ENCODE peak calls at places on chromosomes 5 and 9, in nine cellular contexts. X is Calu3; V is NCI-H1436; T is stimulated activated CD4-positive, alpha-beta T cell treated with anti-CD3 and anti-CD28 coated beads, Interleukin-2, amount 100 ng/mL, for 48 hours; R is HEK293T; F is CD4-positive, CD25-positive, alpha-beta regulatory T cell; B is fibroblast of lung; O is SK-MEL-5; J is omental fat pad. S is an unnamed sample.

GRCh38 chr9:92196909-92197308 is 81.7 kb upstream of the SPTLC1 start:
- DNase-seq in X (no peak), V (no peak), T (no peak), R (no peak), F (no peak), B (peak), O (peak), J (no peak), S (no peak)

GRCh38 chr5:147989977-147990376 is 73.8 kb upstream of the SPINK5 start:
- DNase-seq in X (no peak), V (no peak), T (no peak), R (no peak), F (no peak), B (no peak), O (no peak), J (no peak), S (no peak)

GRCh38 chr9:114308361-114308950 is 14.4 kb upstream of the ORM1 start:
- DNase-seq in X (no peak), V (no peak), T (no peak), R (no peak), F (no peak), B (no peak), O (no peak), J (no peak), S (no peak)

GRCh38 chr9:92656537-92656925 is 13.4 kb downstream of the IPPK start:
- DNase-seq in X (no peak), V (no peak), T (no peak), R (no peak), F (no peak), B (no peak), O (no peak), J (no peak), S (no peak)

GRCh38 chr5:37247036-37247435 is 2.1 kb downstream of the CPLANE1 start:
- DNase-seq in X (no peak), V (no peak), T (no peak), R (no peak), F (no peak), B (no peak), O (no peak), J (no peak), S (no peak)

GRCh38 chr9:91623004-91623403 is 199.4 kb upstream of the NFIL3 start:
- DNase-seq in X (no peak), V (no peak), T (no peak), R (no peak), F (no peak), B (no peak), O (no peak), J (no peak), S (no peak)

GRCh38 chr9:126122901-126123616 is 203.6 kb upstream of the MVB12B start:
- DNase-seq in X (no peak), V (no peak), T (no peak), R (no peak), F (no peak), B (no peak), O (no peak), J (no peak), S (no peak)

GRCh38 chr9:108180511-108180910 is 675.3 kb downstream of the ACTL7B start:
- DNase-seq in X (no peak), V (no peak), T (no peak), R (no peak), F (no peak), B (peak), O (no peak), J (no peak), S (no peak)

GRCh38 chr5:116671211-116671736 is 96.7 kb upstream of the SEMA6A start:
- DNase-seq in X (no peak), V (no peak), T (no peak), R (no peak), F (no peak), B (no peak), O (peak), J (no peak), S (no peak)

GRCh38 chr5:3600106-3600997 is 4.7 kb downstream of the IRX1 start:
- DNase-seq in X (no peak), V (no peak), T (no peak), R (no peak), F (no peak), B (no peak), O (no peak), J (no peak), S (no peak)

GRCh38 chr9:137575725-137576411 is 2.9 kb downstream of the DPH7 start:
- DNase-seq in X (no peak), V (no peak), T (no peak), R (no peak), F (no peak), B (no peak), O (peak), J (no peak), S (no peak)

GRCh38 chr5:151733727-151734408 is 24.6 kb downstream of the ATOX1 start:
- DNase-seq in X (no peak), V (no peak), T (no peak), R (no peak), F (no peak), B (no peak), O (no peak), J (no peak), S (no peak)

GRCh38 chr9:128787583-128788156 is 617 bp downstream of the TBC1D13 start:
- DNase-seq in X (no peak), V (no peak), T (no peak), R (no peak), F (no peak), B (peak), O (no peak), J (no peak), S (no peak)

GRCh38 chr9:116990592-116990991 is 303.5 kb downstream of the TRIM32 start:
- DNase-seq in X (no peak), V (no peak), T (no peak), R (no peak), F (no peak), B (no peak), O (no peak), J (no peak), S (no peak)

GRCh38 chr5:150789943-150790611 is 11.5 kb downstream of the SMIM3 start:
- DNase-seq in X (peak), V (no peak), T (peak), R (no peak), F (no peak), B (peak), O (peak), J (no peak), S (no peak)

GRCh38 chr5:92402045-92402444 is 1018.9 kb upstream of the ARRDC3 start:
- DNase-seq in X (no peak), V (no peak), T (no peak), R (no peak), F (no peak), B (peak), O (no peak), J (no peak), S (no peak)

GRCh38 chr9:17776735-17777134 is 197.9 kb downstream of the SH3GL2 start:
- DNase-seq in X (no peak), V (no peak), T (no peak), R (no peak), F (no peak), B (no peak), O (no peak), J (no peak), S (peak)

GRCh38 chr5:33850100-33850594 is 41.6 kb downstream of the ADAMTS12 start:
- DNase-seq in X (peak), V (no peak), T (peak), R (no peak), F (peak), B (peak), O (no peak), J (no peak), S (no peak)

GRCh38 chr5:15365040-15365439 is 134.9 kb upstream of the FBXL7 start:
- DNase-seq in X (no peak), V (no peak), T (no peak), R (no peak), F (no peak), B (no peak), O (no peak), J (no peak), S (no peak)

GRCh38 chr9:125140576-125140975 is 2.8 kb downstream of the SCAI start:
- DNase-seq in X (no peak), V (no peak), T (no peak), R (no peak), F (no peak), B (no peak), O (no peak), J (no peak), S (no peak)

GRCh38 chr5:23507278-23507685 is at the start of gene PRDM9:
- DNase-seq in X (no peak), V (peak), T (no peak), R (peak), F (no peak), B (peak), O (peak), J (no peak), S (peak)

GRCh38 chr9:129102095-129102525 is 8.5 kb downstream of the CRAT start:
- DNase-seq in X (no peak), V (no peak), T (no peak), R (no peak), F (no peak), B (no peak), O (no peak), J (no peak), S (no peak)

GRCh38 chr9:134607971-134608370 is 33.6 kb upstream of the COL5A1 start:
- DNase-seq in X (no peak), V (no peak), T (no peak), R (no peak), F (no peak), B (peak), O (no peak), J (no peak), S (no peak)

GRCh38 chr9:114319147-114319546 is 3.8 kb upstream of the ORM1 start:
- DNase-seq in X (no peak), V (peak), T (no peak), R (no peak), F (no peak), B (no peak), O (no peak), J (no peak), S (no peak)

GRCh38 chr5:107074991-107075390 is 595.7 kb downstream of the EFNA5 start:
- DNase-seq in X (no peak), V (no peak), T (no peak), R (no peak), F (no peak), B (no peak), O (no peak), J (no peak), S (no peak)

GRCh38 chr5:51187953-51188591 is 195.2 kb upstream of the ISL1 start:
- DNase-seq in X (no peak), V (no peak), T (no peak), R (no peak), F (no peak), B (no peak), O (no peak), J (no peak), S (no peak)

GRCh38 chr9:98558575-98558974 is 150.2 kb downstream of the GABBR2 start:
- DNase-seq in X (no peak), V (no peak), T (no peak), R (no peak), F (no peak), B (no peak), O (peak), J (no peak), S (no peak)

GRCh38 chr5:123278284-123278683 is 144.9 kb downstream of the CEP120 start:
- DNase-seq in X (no peak), V (no peak), T (no peak), R (no peak), F (no peak), B (no peak), O (no peak), J (no peak), S (no peak)

GRCh38 chr5:116068028-116068632 is 16.7 kb upstream of the COMMD10 start:
- DNase-seq in X (peak), V (peak), T (no peak), R (peak), F (peak), B (peak), O (peak), J (no peak), S (no peak)

GRCh38 chr5:175652741-175653663 is 4.9 kb upstream of the HRH2 start:
- DNase-seq in X (no peak), V (no peak), T (peak), R (no peak), F (peak), B (no peak), O (peak), J (no peak), S (no peak)

GRCh38 chr9:94872921-94873511 is 146.5 kb downstream of the AOPEP start:
- DNase-seq in X (no peak), V (no peak), T (no peak), R (no peak), F (no peak), B (no peak), O (no peak), J (no peak), S (no peak)

GRCh38 chr5:38776494-38776893 is 69.3 kb upstream of the OSMR start:
- DNase-seq in X (no peak), V (no peak), T (no peak), R (no peak), F (no peak), B (peak), O (no peak), J (no peak), S (no peak)

GRCh38 chr9:84212224-84212623 is 128.3 kb downstream of the SLC28A3 start:
- DNase-seq in X (no peak), V (no peak), T (no peak), R (no peak), F (no peak), B (no peak), O (no peak), J (no peak), S (no peak)

S was measured in heart left ventricle.